ENCODE peak calls at places on chromosomes 6 and 20, in six cellular contexts. One of them, this sample, is unnamed.

GRCh38 chr20:41833739-41834138 is 215.6 kb upstream of the CHD6 start:
- DNase-seq in GF-D8: no peak
- DNase-seq in head of caudate nucleus: no peak
- DNase-seq in NCI-H1105 treated with DMSO at 0.1 percent for 48 hours: no peak
- DNase-seq in astrocyte of the spinal cord: no peak
- DNase-seq in posterior vena cava: no peak
- DNase-seq in this sample: no peak

GRCh38 chr6:28719275-28719940 is 193.7 kb downstream of the GPX5 start:
- DNase-seq in GF-D8: no peak
- DNase-seq in head of caudate nucleus: no peak
- DNase-seq in NCI-H1105 treated with DMSO at 0.1 percent for 48 hours: no peak
- DNase-seq in astrocyte of the spinal cord: no peak
- DNase-seq in posterior vena cava: no peak
- DNase-seq in this sample: no peak

GRCh38 chr6:110573537-110573936 is 97.1 kb upstream of the SLC22A16 start:
- DNase-seq in GF-D8: no peak
- DNase-seq in head of caudate nucleus: no peak
- DNase-seq in NCI-H1105 treated with DMSO at 0.1 percent for 48 hours: no peak
- DNase-seq in astrocyte of the spinal cord: no peak
- DNase-seq in posterior vena cava: no peak
- DNase-seq in this sample: no peak

GRCh38 chr20:62365814-62366369 is 1.2 kb downstream of the LAMA5 start:
- DNase-seq in GF-D8: no peak
- DNase-seq in head of caudate nucleus: no peak
- DNase-seq in NCI-H1105 treated with DMSO at 0.1 percent for 48 hours: no peak
- DNase-seq in astrocyte of the spinal cord: no peak
- DNase-seq in posterior vena cava: no peak
- DNase-seq in this sample: peak; percentile 79

GRCh38 chr20:40293740-40294139 is 395.3 kb downstream of the MAFB start:
- DNase-seq in GF-D8: no peak
- DNase-seq in head of caudate nucleus: no peak
- DNase-seq in NCI-H1105 treated with DMSO at 0.1 percent for 48 hours: peak; percentile 97
- DNase-seq in astrocyte of the spinal cord: no peak
- DNase-seq in posterior vena cava: no peak
- DNase-seq in this sample: no peak

GRCh38 chr6:31122803-31123706 is 2.8 kb upstream of the CDSN start:
- DNase-seq in GF-D8: no peak
- DNase-seq in head of caudate nucleus: no peak
- DNase-seq in NCI-H1105 treated with DMSO at 0.1 percent for 48 hours: no peak
- DNase-seq in astrocyte of the spinal cord: peak; percentile 71
- DNase-seq in posterior vena cava: peak; percentile 92
- DNase-seq in this sample: no peak

GRCh38 chr6:41072836-41073202 is at the start of gene NFYA:
- DNase-seq in GF-D8: no peak
- DNase-seq in head of caudate nucleus: no peak
- DNase-seq in NCI-H1105 treated with DMSO at 0.1 percent for 48 hours: peak; percentile 100
- DNase-seq in astrocyte of the spinal cord: no peak
- DNase-seq in posterior vena cava: peak; percentile 100
- DNase-seq in this sample: no peak

GRCh38 chr6:45557454-45557853 is 179.7 kb upstream of the SUPT3H start:
- DNase-seq in GF-D8: no peak
- DNase-seq in head of caudate nucleus: no peak
- DNase-seq in NCI-H1105 treated with DMSO at 0.1 percent for 48 hours: no peak
- DNase-seq in astrocyte of the spinal cord: no peak
- DNase-seq in posterior vena cava: no peak
- DNase-seq in this sample: no peak

GRCh38 chr6:70398783-70399730 is 14.3 kb upstream of the FAM135A start:
- DNase-seq in GF-D8: no peak
- DNase-seq in head of caudate nucleus: no peak
- DNase-seq in NCI-H1105 treated with DMSO at 0.1 percent for 48 hours: no peak
- DNase-seq in astrocyte of the spinal cord: peak; percentile 62
- DNase-seq in posterior vena cava: no peak
- DNase-seq in this sample: no peak

GRCh38 chr6:73796881-73797280 is 100.9 kb downstream of the CD109 start:
- DNase-seq in GF-D8: no peak
- DNase-seq in head of caudate nucleus: no peak
- DNase-seq in NCI-H1105 treated with DMSO at 0.1 percent for 48 hours: no peak
- DNase-seq in astrocyte of the spinal cord: no peak
- DNase-seq in posterior vena cava: no peak
- DNase-seq in this sample: no peak

GRCh38 chr6:63573899-63574553 is 1.7 kb downstream of the LOC128125822 start:
- DNase-seq in GF-D8: peak; percentile 59
- DNase-seq in head of caudate nucleus: no peak
- DNase-seq in NCI-H1105 treated with DMSO at 0.1 percent for 48 hours: peak; percentile 32
- DNase-seq in astrocyte of the spinal cord: peak; percentile 70
- DNase-seq in posterior vena cava: no peak
- DNase-seq in this sample: peak; percentile 23

GRCh38 chr6:87391334-87391733 is 16.4 kb upstream of the CFAP206 start:
- DNase-seq in GF-D8: no peak
- DNase-seq in head of caudate nucleus: no peak
- DNase-seq in NCI-H1105 treated with DMSO at 0.1 percent for 48 hours: peak; percentile 44
- DNase-seq in astrocyte of the spinal cord: peak; percentile 14
- DNase-seq in posterior vena cava: no peak
- DNase-seq in this sample: peak; percentile 7

GRCh38 chr6:4480788-4481725 is 295.1 kb upstream of the CDYL start:
- DNase-seq in GF-D8: no peak
- DNase-seq in head of caudate nucleus: no peak
- DNase-seq in NCI-H1105 treated with DMSO at 0.1 percent for 48 hours: no peak
- DNase-seq in astrocyte of the spinal cord: no peak
- DNase-seq in posterior vena cava: no peak
- DNase-seq in this sample: peak; percentile 78

GRCh38 chr6:156969233-156969632 is 192.1 kb downstream of the ARID1B start:
- DNase-seq in GF-D8: no peak
- DNase-seq in head of caudate nucleus: no peak
- DNase-seq in NCI-H1105 treated with DMSO at 0.1 percent for 48 hours: no peak
- DNase-seq in astrocyte of the spinal cord: no peak
- DNase-seq in posterior vena cava: no peak
- DNase-seq in this sample: no peak

GRCh38 chr6:143400258-143401059 is 50.0 kb downstream of the ADAT2 start:
- DNase-seq in GF-D8: peak; percentile 13
- DNase-seq in head of caudate nucleus: no peak
- DNase-seq in NCI-H1105 treated with DMSO at 0.1 percent for 48 hours: peak; percentile 60
- DNase-seq in astrocyte of the spinal cord: no peak
- DNase-seq in posterior vena cava: no peak
- DNase-seq in this sample: no peak

GRCh38 chr20:46111028-46111835 is 6.9 kb upstream of the CD40 start:
- DNase-seq in GF-D8: no peak
- DNase-seq in head of caudate nucleus: no peak
- DNase-seq in NCI-H1105 treated with DMSO at 0.1 percent for 48 hours: no peak
- DNase-seq in astrocyte of the spinal cord: no peak
- DNase-seq in posterior vena cava: peak; percentile 57
- DNase-seq in this sample: no peak

GRCh38 chr6:56708810-56709597 is 66.3 kb upstream of the DST start:
- DNase-seq in GF-D8: peak; percentile 77
- DNase-seq in head of caudate nucleus: no peak
- DNase-seq in NCI-H1105 treated with DMSO at 0.1 percent for 48 hours: peak; percentile 66
- DNase-seq in astrocyte of the spinal cord: peak; percentile 90
- DNase-seq in posterior vena cava: no peak
- DNase-seq in this sample: peak; percentile 35